ENCODE peak calls at places on chromosomes 7 and 10, in ten cellular contexts. P, Z, V, E, S, U, R, T, I and B are unnamed samples. For H3K36me3 and H3K9me3, the result is how much of the 10 kb centered on the place peaks cover.

GRCh38 chr10:104548090-104548489 is 93.0 kb upstream of the SORCS3 start:
- DNase-seq in R (no peak), P (no peak), Z (no peak), E (no peak), I (no peak), V (no peak), T (peak), U (peak), S (peak), B (no peak)

GRCh38 chr7:138000081-138000701 is 1.7 kb downstream of the CREB3L2 start:
- DNase-seq in I (no peak), P (no peak), E (no peak), Z (peak), V (peak), T (peak), S (peak), R (no peak), U (peak), B (peak)

GRCh38 chr7:39091774-39092173 is 114.1 kb downstream of the POU6F2 start:
- DNase-seq in T (no peak), V (no peak), I (no peak), E (no peak), R (no peak), P (no peak), S (no peak), Z (no peak), U (no peak), B (no peak)

GRCh38 chr7:128827248-128827958 is 2.8 kb upstream of the FLNC start:
- DNase-seq in Z (no peak), S (peak), P (peak), I (no peak), U (peak), V (peak), T (peak), R (no peak), E (peak), B (peak)

GRCh38 chr10:109987413-109987812 is 20.4 kb upstream of the ADD3 start:
- DNase-seq in P (no peak), I (no peak), T (peak), S (peak), V (no peak), E (no peak), Z (no peak), U (peak), R (no peak), B (no peak)

GRCh38 chr7:78530351-78530750 is 731.8 kb downstream of the PHTF2 start:
- DNase-seq in S (peak), U (peak), Z (no peak), T (peak), I (no peak), V (no peak), E (peak), R (no peak), P (no peak), B (no peak)

GRCh38 chr7:143485500-143485899 is 7.8 kb downstream of the TAS2R41 start:
- DNase-seq in E (no peak), Z (no peak), V (no peak), R (no peak), I (no peak), P (no peak), S (peak), U (peak), T (peak), B (no peak)

GRCh38 chr10:61010863-61011262 is 66.9 kb upstream of the RHOBTB1 start:
- DNase-seq in T (no peak), V (no peak), I (no peak), R (no peak), Z (no peak), U (no peak), S (no peak), P (no peak), E (no peak), B (no peak)

GRCh38 chr10:102502337-102503151 is at the start of gene ACTR1A:
- DNase-seq in I (peak), R (peak), V (peak), Z (peak), U (peak), P (peak), T (peak), E (peak), S (peak), B (peak)

GRCh38 chr7:102890292-102890970 is 22.4 kb upstream of the LRRC17 start:
- DNase-seq in P (no peak), E (no peak), I (no peak), S (no peak), Z (no peak), V (peak), R (no peak), U (peak), T (peak), B (no peak)

GRCh38 chr7:90309872-90310271 is 11.2 kb downstream of the FAM237B start:
- DNase-seq in S (no peak), I (no peak), T (no peak), P (no peak), E (no peak), V (no peak), Z (no peak), U (no peak), R (no peak), B (no peak)

DNA sequence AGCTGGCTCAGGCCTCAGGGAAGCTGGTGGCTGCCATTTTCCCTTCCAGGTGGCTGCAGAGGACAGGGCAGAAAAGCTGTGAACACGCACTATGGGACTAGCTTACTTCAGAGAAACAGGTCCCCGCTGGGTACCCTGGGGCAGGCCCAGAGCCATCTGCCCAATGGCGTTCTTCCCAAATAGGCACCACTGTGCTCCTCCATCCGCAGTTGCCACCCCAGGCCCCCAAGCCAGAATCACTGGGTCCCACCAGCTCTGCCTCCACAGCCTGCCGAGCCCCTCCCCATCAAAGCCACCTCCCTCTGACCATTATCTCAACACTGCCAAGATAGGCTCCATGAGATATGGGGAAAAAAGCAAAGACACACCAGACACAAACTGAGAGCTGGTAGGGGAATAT is 11.4 kb downstream of the BUD31 start:
- DNase-seq in P (no peak), U (no peak), I (no peak), R (no peak), T (no peak), V (no peak), S (no peak), Z (no peak), E (no peak), B (no peak)
- H3K36me3 ChIP-seq in P (under half), U (under half), I (half or more), R (half or more), T (under half), V (under half), S (half or more), Z (under half), E (under half), B (half or more)

DNA sequence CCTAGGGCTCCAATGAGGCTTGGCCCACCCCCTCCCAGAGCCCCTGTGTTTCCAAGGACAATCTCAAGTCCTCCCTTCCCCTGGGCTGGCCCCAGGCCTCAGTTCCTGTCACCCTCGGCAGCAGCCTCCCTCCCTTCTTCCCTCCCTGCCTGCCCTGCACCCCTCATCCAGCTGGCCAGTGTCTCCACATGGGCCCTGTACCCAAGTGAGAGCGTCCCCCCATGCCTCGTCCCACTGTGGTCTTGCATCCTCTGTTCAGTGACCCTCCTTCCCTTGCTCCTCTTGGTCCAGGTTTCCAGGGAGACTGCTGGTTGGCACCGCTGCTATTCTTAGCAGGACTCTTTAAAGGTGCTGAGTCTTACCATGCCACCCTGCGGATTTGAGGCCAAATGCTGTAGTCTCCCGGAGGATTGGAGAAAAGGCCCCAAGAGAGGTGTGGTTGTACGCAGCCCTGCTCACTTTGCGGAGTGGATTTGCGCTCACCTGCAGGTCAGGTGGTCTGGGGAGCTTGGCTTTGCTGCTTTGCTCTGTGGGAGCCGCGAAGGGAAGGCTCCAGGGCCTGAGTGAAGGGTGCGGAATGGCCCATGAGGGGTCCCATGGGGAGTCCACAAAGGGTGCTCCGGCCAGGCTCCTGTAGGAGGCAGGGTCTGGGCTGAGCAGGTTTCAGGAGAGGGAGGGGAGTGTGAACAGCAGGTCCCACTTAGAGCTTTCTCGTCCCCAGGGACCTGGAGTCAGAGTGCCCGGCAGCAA is 519.2 kb downstream of the TCERG1L start:
- DNase-seq in P (no peak), I (no peak), Z (no peak), R (no peak), S (no peak), E (no peak), V (no peak), T (no peak), U (no peak), B (no peak)
- H3K9me3 ChIP-seq in P (under half), I (under half), Z (under half), R (under half), S (under half), E (under half), V (under half), T (under half), U (under half), B (under half)

GRCh38 chr7:107989618-107990373 is 13.2 kb downstream of the LAMB1 start:
- DNase-seq in I (no peak), T (peak), P (no peak), Z (no peak), S (no peak), U (peak), R (no peak), E (no peak), V (peak), B (peak)

GRCh38 chr7:107995184-107996071 is 7.5 kb downstream of the LAMB1 start:
- DNase-seq in I (no peak), Z (no peak), S (peak), T (peak), R (peak), U (peak), E (no peak), V (peak), P (no peak), B (no peak)

GRCh38 chr7:107994366-107994765 is 8.6 kb downstream of the LAMB1 start:
- DNase-seq in S (peak), P (no peak), V (no peak), I (no peak), E (no peak), U (no peak), Z (no peak), R (no peak), T (peak), B (no peak)

GRCh38 chr7:107996072-107996824 is 6.7 kb downstream of the LAMB1 start:
- DNase-seq in V (no peak), Z (no peak), I (no peak), R (no peak), P (no peak), T (no peak), E (no peak), U (peak), S (peak), B (no peak)

DNA sequence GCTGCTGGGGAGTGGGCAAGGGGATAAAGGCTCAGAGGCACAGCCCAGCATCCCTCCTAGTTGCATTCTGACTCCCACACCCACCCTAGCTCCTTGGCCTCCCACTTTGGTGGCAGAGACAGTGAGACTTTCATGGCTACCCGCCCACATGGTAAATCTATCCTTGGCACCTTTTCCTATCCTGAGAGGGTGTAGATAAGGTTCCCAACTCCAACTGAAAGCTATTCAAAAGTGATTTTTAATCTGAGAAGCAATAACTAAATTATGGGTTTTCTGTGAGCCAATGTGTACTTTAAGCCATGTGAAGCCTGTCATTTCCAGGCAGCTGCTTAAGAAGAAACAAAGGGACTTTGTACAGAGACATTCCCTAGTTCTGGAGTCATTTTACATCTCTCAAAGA is 9.1 kb downstream of the LAMB1 start:
- DNase-seq in U (peak), R (no peak), P (no peak), T (no peak), S (no peak), V (no peak), E (no peak), I (no peak), Z (peak), B (no peak)
- H3K36me3 ChIP-seq in U (under half), R (half or more), P (under half), T (under half), S (half or more), V (under half), E (under half), I (under half), Z (under half), B (under half)

GRCh38 chr10:1462032-1462431 is 275.3 kb downstream of the ADARB2 start:
- DNase-seq in I (no peak), U (no peak), Z (no peak), S (no peak), V (no peak), E (no peak), R (no peak), T (no peak), P (no peak), B (no peak)
- H3K9me3 ChIP-seq in I (under half), U (under half), Z (under half), S (under half), V (under half), E (under half), R (under half), T (under half), P (under half), B (under half)

DNA sequence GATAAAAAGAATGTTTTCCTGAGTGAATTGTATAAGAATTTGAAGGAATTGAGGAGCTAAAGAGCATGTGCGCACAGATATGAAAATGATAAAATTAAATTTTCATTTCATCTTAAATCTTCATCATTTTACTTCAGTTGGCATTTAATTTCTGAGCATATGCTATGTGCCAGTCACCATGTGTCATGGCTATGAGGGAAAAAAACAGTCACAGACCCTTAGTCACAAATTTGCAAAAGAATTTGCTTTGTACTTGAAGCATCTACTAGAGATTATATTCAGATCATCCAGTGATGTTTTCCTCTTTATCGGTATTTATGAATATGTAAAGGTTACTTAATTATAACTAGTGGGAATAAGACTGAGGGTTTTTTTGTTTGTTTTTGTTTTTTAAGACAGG is 29.8 kb downstream of the VCL start:
- DNase-seq in E (no peak), T (no peak), S (no peak), U (peak), P (no peak), I (no peak), R (no peak), Z (no peak), V (no peak), B (no peak)
- H3K36me3 ChIP-seq in E (under half), T (under half), S (under half), U (under half), P (under half), I (under half), R (under half), Z (under half), V (under half), B (under half)

GRCh38 chr7:145665499-145666258 is 450.9 kb upstream of the CNTNAP2 start:
- DNase-seq in U (no peak), V (no peak), P (no peak), E (no peak), I (no peak), Z (no peak), T (peak), S (no peak), R (no peak), B (no peak)
- H3K9me3 ChIP-seq in U (under half), V (under half), P (under half), E (under half), I (under half), Z (under half), T (under half), S (under half), R (under half), B (under half)

DNA sequence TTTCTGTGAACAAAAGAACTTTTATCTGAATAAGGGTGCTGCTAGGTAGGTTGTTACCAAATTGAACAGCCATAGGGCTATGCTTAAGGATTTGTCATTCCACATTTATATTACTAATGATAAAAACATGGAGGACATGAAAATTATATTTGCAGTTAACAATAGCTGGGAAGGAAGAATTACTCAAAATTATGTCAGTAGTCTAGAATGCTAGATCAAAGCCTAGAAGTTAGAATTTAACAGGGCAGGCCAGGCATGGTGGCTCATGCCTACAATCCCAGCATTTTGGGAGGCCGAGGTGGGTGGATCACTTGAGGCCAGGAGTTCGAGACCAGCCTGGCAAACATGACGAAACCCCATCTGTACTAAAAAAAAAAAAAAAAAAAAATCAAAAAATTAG is 9.4 kb downstream of the STK17A start:
- DNase-seq in R (no peak), U (no peak), T (no peak), I (no peak), P (no peak), V (no peak), S (no peak), Z (no peak), E (no peak), B (no peak)
- H3K36me3 ChIP-seq in R (under half), U (under half), T (under half), I (under half), P (under half), V (under half), S (under half), Z (under half), E (under half), B (under half)

GRCh38 chr7:80183900-80184685 is 49.5 kb downstream of the GNAI1 start:
- DNase-seq in Z (no peak), P (no peak), V (no peak), R (no peak), I (no peak), E (no peak), U (peak), S (no peak), T (no peak), B (no peak)
- H3K9me3 ChIP-seq in Z (under half), P (under half), V (under half), R (under half), I (under half), E (under half), U (under half), S (under half), T (under half), B (under half)